ENCODE peak calls at places on chromosomes 11 and 22, in nine cellular contexts. One of them, this sample, is unnamed.

GRCh38 chr11:117834068-117834810 is 9.7 kb upstream of the FXYD2 start:
- DNase-seq in uterus: peak
- DNase-seq in H9: peak
- DNase-seq in body of pancreas: no peak
- DNase-seq in GM12865: no peak
- DNase-seq in HFF-Myc: no peak
- DNase-seq in thoracic aorta: no peak
- DNase-seq in bronchial epithelial cell: no peak
- DNase-seq in activated CD8-positive, alpha-beta T cell treated with anti-CD3 and anti-CD28 coated beads for 36 hours: no peak
- DNase-seq in this sample: no peak

GRCh38 chr11:100719809-100720221 is 32.7 kb downstream of the ARHGAP42 start:
- DNase-seq in H9: peak
- DNase-seq in uterus: peak
- DNase-seq in bronchial epithelial cell: peak
- DNase-seq in GM12865: no peak
- DNase-seq in thoracic aorta: peak
- DNase-seq in HFF-Myc: peak
- DNase-seq in activated CD8-positive, alpha-beta T cell treated with anti-CD3 and anti-CD28 coated beads for 36 hours: no peak
- DNase-seq in body of pancreas: peak
- DNase-seq in this sample: no peak

GRCh38 chr22:43060213-43060612 is 29.0 kb downstream of the TTLL1 start:
- DNase-seq in bronchial epithelial cell: peak
- DNase-seq in body of pancreas: peak
- DNase-seq in thoracic aorta: no peak
- DNase-seq in HFF-Myc: no peak
- DNase-seq in activated CD8-positive, alpha-beta T cell treated with anti-CD3 and anti-CD28 coated beads for 36 hours: peak
- DNase-seq in GM12865: peak
- DNase-seq in uterus: no peak
- DNase-seq in H9: peak
- DNase-seq in this sample: peak

GRCh38 chr11:40491341-40491740 is 968.1 kb downstream of the LRRC4C start:
- DNase-seq in bronchial epithelial cell: no peak
- DNase-seq in H9: no peak
- DNase-seq in activated CD8-positive, alpha-beta T cell treated with anti-CD3 and anti-CD28 coated beads for 36 hours: no peak
- DNase-seq in GM12865: no peak
- DNase-seq in body of pancreas: no peak
- DNase-seq in thoracic aorta: no peak
- DNase-seq in HFF-Myc: no peak
- DNase-seq in uterus: no peak
- DNase-seq in this sample: no peak

GRCh38 chr11:36361901-36362391 is 65.9 kb downstream of the PRR5L start:
- DNase-seq in thoracic aorta: no peak
- DNase-seq in GM12865: no peak
- DNase-seq in uterus: no peak
- DNase-seq in H9: peak
- DNase-seq in bronchial epithelial cell: peak
- DNase-seq in body of pancreas: peak
- DNase-seq in HFF-Myc: no peak
- DNase-seq in activated CD8-positive, alpha-beta T cell treated with anti-CD3 and anti-CD28 coated beads for 36 hours: no peak
- DNase-seq in this sample: no peak

GRCh38 chr11:60870276-60870675 is 2.9 kb downstream of the ZP1 start:
- DNase-seq in HFF-Myc: no peak
- DNase-seq in activated CD8-positive, alpha-beta T cell treated with anti-CD3 and anti-CD28 coated beads for 36 hours: no peak
- DNase-seq in uterus: no peak
- DNase-seq in bronchial epithelial cell: no peak
- DNase-seq in body of pancreas: peak
- DNase-seq in H9: no peak
- DNase-seq in GM12865: peak
- DNase-seq in thoracic aorta: no peak
- DNase-seq in this sample: no peak

GRCh38 chr11:127859941-127860354 is 727.4 kb downstream of the ETS1 start:
- DNase-seq in uterus: no peak
- DNase-seq in GM12865: no peak
- DNase-seq in bronchial epithelial cell: peak
- DNase-seq in body of pancreas: no peak
- DNase-seq in HFF-Myc: no peak
- DNase-seq in thoracic aorta: no peak
- DNase-seq in activated CD8-positive, alpha-beta T cell treated with anti-CD3 and anti-CD28 coated beads for 36 hours: no peak
- DNase-seq in H9: no peak
- DNase-seq in this sample: no peak

GRCh38 chr11:103636232-103636631 is 400.2 kb upstream of the DDI1 start:
- DNase-seq in bronchial epithelial cell: no peak
- DNase-seq in uterus: no peak
- DNase-seq in activated CD8-positive, alpha-beta T cell treated with anti-CD3 and anti-CD28 coated beads for 36 hours: no peak
- DNase-seq in HFF-Myc: no peak
- DNase-seq in GM12865: no peak
- DNase-seq in thoracic aorta: no peak
- DNase-seq in body of pancreas: no peak
- DNase-seq in H9: no peak
- DNase-seq in this sample: no peak

GRCh38 chr11:12279672-12280108 is 97.7 kb upstream of the PARVA start:
- DNase-seq in activated CD8-positive, alpha-beta T cell treated with anti-CD3 and anti-CD28 coated beads for 36 hours: no peak
- DNase-seq in body of pancreas: no peak
- DNase-seq in GM12865: no peak
- DNase-seq in H9: peak
- DNase-seq in thoracic aorta: no peak
- DNase-seq in HFF-Myc: no peak
- DNase-seq in bronchial epithelial cell: no peak
- DNase-seq in uterus: no peak
- DNase-seq in this sample: no peak

GRCh38 chr11:18853086-18853720 is 61.6 kb upstream of the PTPN5 start:
- DNase-seq in bronchial epithelial cell: peak
- DNase-seq in activated CD8-positive, alpha-beta T cell treated with anti-CD3 and anti-CD28 coated beads for 36 hours: no peak
- DNase-seq in uterus: no peak
- DNase-seq in HFF-Myc: peak
- DNase-seq in thoracic aorta: no peak
- DNase-seq in GM12865: peak
- DNase-seq in H9: peak
- DNase-seq in body of pancreas: peak
- DNase-seq in this sample: peak
- TF ChIP-seq CTCF in bronchial epithelial cell: peak
- TF ChIP-seq CTCF in activated CD8-positive, alpha-beta T cell treated with anti-CD3 and anti-CD28 coated beads for 36 hours: peak
- TF ChIP-seq CTCF in uterus: no peak
- TF ChIP-seq CTCF in HFF-Myc: peak
- TF ChIP-seq CTCF in thoracic aorta: no peak
- TF ChIP-seq CTCF in GM12865: peak
- TF ChIP-seq CTCF in H9: peak
- TF ChIP-seq CTCF in body of pancreas: peak
- TF ChIP-seq CTCF in this sample: peak

GRCh38 chr11:70568504-70569172 is 170.3 kb downstream of the CTTN start:
- DNase-seq in H9: peak
- DNase-seq in bronchial epithelial cell: peak
- DNase-seq in thoracic aorta: no peak
- DNase-seq in body of pancreas: no peak
- DNase-seq in activated CD8-positive, alpha-beta T cell treated with anti-CD3 and anti-CD28 coated beads for 36 hours: no peak
- DNase-seq in GM12865: no peak
- DNase-seq in uterus: no peak
- DNase-seq in HFF-Myc: no peak
- DNase-seq in this sample: no peak
- TF ChIP-seq CTCF in H9: peak
- TF ChIP-seq CTCF in bronchial epithelial cell: peak
- TF ChIP-seq CTCF in thoracic aorta: peak
- TF ChIP-seq CTCF in body of pancreas: no peak
- TF ChIP-seq CTCF in activated CD8-positive, alpha-beta T cell treated with anti-CD3 and anti-CD28 coated beads for 36 hours: no peak
- TF ChIP-seq CTCF in GM12865: no peak
- TF ChIP-seq CTCF in uterus: peak
- TF ChIP-seq CTCF in HFF-Myc: no peak
- TF ChIP-seq CTCF in this sample: no peak

DNA sequence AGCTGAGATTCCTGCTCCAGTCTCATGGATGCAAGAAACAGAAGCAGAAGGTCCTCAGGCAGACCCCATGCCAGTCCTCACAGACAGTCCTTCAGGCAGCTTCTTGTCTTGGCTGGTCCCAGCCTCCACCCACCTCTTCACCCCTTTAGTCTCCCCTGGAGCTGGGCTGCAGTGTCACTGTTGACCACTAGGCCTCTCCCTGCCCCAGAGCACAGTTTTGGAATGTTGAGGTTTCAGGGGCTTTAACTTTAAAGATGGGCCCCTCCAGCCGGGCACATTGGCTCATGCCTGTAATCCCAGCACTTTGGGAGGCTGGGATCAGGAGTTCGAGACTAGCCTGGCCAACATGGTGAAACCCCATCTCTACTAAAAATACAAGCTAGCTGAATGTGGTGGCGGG is 39.5 kb upstream of the GCAT start:
- DNase-seq in thoracic aorta: no peak
- DNase-seq in body of pancreas: no peak
- DNase-seq in activated CD8-positive, alpha-beta T cell treated with anti-CD3 and anti-CD28 coated beads for 36 hours: no peak
- DNase-seq in H9: no peak
- DNase-seq in HFF-Myc: no peak
- DNase-seq in bronchial epithelial cell: no peak
- DNase-seq in uterus: no peak
- DNase-seq in GM12865: no peak
- DNase-seq in this sample: no peak
- TF ChIP-seq CTCF in thoracic aorta: no peak
- TF ChIP-seq CTCF in body of pancreas: no peak
- TF ChIP-seq CTCF in activated CD8-positive, alpha-beta T cell treated with anti-CD3 and anti-CD28 coated beads for 36 hours: peak
- TF ChIP-seq CTCF in H9: peak
- TF ChIP-seq CTCF in HFF-Myc: peak
- TF ChIP-seq CTCF in bronchial epithelial cell: peak
- TF ChIP-seq CTCF in uterus: no peak
- TF ChIP-seq CTCF in GM12865: peak
- TF ChIP-seq CTCF in this sample: no peak

DNA sequence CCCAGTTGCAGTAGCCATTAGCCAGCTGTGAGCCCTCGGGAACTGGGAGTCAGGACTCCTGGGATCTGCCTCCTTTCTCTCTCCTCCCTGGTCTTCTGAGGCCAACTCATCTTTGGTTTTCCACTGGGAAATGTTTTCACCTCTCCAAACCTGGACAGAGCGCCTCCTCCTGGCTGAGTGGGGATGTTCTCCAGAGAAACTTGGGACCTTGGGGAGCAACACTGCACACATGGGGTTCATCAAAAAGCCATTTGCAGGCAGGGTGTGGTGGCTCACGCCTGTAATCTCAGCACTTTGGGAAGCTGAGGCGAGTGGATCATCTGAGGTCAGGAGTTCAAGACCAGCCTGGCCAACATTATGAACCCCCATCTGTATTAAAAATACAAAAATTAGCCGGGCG is 145.4 kb downstream of the NECTIN1 start:
- DNase-seq in GM12865: no peak
- DNase-seq in body of pancreas: no peak
- DNase-seq in thoracic aorta: no peak
- DNase-seq in activated CD8-positive, alpha-beta T cell treated with anti-CD3 and anti-CD28 coated beads for 36 hours: no peak
- DNase-seq in H9: no peak
- DNase-seq in bronchial epithelial cell: no peak
- DNase-seq in HFF-Myc: no peak
- DNase-seq in uterus: no peak
- DNase-seq in this sample: no peak
- TF ChIP-seq CTCF in GM12865: peak
- TF ChIP-seq CTCF in body of pancreas: no peak
- TF ChIP-seq CTCF in thoracic aorta: no peak
- TF ChIP-seq CTCF in activated CD8-positive, alpha-beta T cell treated with anti-CD3 and anti-CD28 coated beads for 36 hours: peak
- TF ChIP-seq CTCF in H9: peak
- TF ChIP-seq CTCF in bronchial epithelial cell: no peak
- TF ChIP-seq CTCF in HFF-Myc: peak
- TF ChIP-seq CTCF in uterus: no peak
- TF ChIP-seq CTCF in this sample: no peak

GRCh38 chr22:26797910-26798309 is 140.5 kb downstream of the MIAT start:
- DNase-seq in uterus: no peak
- DNase-seq in bronchial epithelial cell: no peak
- DNase-seq in GM12865: peak
- DNase-seq in H9: peak
- DNase-seq in HFF-Myc: no peak
- DNase-seq in body of pancreas: no peak
- DNase-seq in activated CD8-positive, alpha-beta T cell treated with anti-CD3 and anti-CD28 coated beads for 36 hours: peak
- DNase-seq in thoracic aorta: no peak
- DNase-seq in this sample: no peak
- TF ChIP-seq CTCF in uterus: no peak
- TF ChIP-seq CTCF in bronchial epithelial cell: no peak
- TF ChIP-seq CTCF in GM12865: no peak
- TF ChIP-seq CTCF in H9: peak
- TF ChIP-seq CTCF in HFF-Myc: no peak
- TF ChIP-seq CTCF in body of pancreas: no peak
- TF ChIP-seq CTCF in activated CD8-positive, alpha-beta T cell treated with anti-CD3 and anti-CD28 coated beads for 36 hours: no peak
- TF ChIP-seq CTCF in thoracic aorta: no peak
- TF ChIP-seq CTCF in this sample: no peak

DNA sequence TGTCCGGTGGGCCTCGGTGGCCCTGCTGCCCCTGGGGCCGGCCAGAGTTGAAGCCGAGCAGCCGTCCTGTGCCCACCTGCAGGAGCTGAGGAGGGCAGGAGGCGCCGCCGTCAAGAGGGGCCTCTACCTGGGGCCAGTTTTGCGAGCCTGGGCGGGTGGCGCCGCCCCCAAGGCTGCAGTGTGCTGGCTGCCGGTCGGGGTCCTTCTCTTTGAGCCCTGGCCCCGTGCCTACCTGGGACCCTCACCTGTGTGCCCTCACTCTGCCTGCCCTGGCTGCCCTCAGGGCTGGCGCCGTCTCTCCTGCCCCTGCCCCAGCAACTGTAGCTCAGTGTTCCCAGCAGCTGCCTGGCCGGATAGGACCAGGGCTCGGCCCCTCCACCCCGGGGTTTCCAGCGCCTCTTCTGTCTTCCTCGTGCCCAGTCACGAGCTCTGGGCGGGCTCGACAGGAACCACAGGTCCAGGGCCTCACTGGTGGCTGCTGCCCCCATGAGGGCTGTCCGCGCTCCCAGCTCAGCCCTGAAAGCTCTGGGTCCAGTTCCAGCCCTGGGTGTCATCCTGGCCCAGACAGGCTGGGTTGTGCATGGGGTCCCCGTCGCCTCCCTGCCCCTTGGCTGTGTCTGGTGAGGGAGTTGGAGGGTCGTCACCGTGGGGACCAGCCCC is 38.3 kb downstream of the MOB2 start:
- DNase-seq in activated CD8-positive, alpha-beta T cell treated with anti-CD3 and anti-CD28 coated beads for 36 hours: no peak
- DNase-seq in bronchial epithelial cell: no peak
- DNase-seq in uterus: no peak
- DNase-seq in body of pancreas: no peak
- DNase-seq in GM12865: no peak
- DNase-seq in H9: no peak
- DNase-seq in thoracic aorta: no peak
- DNase-seq in HFF-Myc: no peak
- DNase-seq in this sample: no peak
- TF ChIP-seq CTCF in activated CD8-positive, alpha-beta T cell treated with anti-CD3 and anti-CD28 coated beads for 36 hours: no peak
- TF ChIP-seq CTCF in bronchial epithelial cell: no peak
- TF ChIP-seq CTCF in uterus: no peak
- TF ChIP-seq CTCF in body of pancreas: no peak
- TF ChIP-seq CTCF in GM12865: no peak
- TF ChIP-seq CTCF in H9: no peak
- TF ChIP-seq CTCF in thoracic aorta: no peak
- TF ChIP-seq CTCF in HFF-Myc: no peak
- TF ChIP-seq CTCF in this sample: no peak

This sample was measured in GM13976.